ENCODE peak calls at places on chromosomes 11 and 22, in six cellular contexts. H is dorsolateral prefrontal cortex, O is A549, S is progenitor cell of endocrine pancreas, M is right atrium auricular region, T is nephron progenitor cell. W is an unnamed sample.

GRCh38 chr11:35553021-35553420 is 27.6 kb upstream of the PAMR1 start:
- DNase-seq in T (no peak), S (no peak), O (no peak), M (no peak), H (no peak), W (no peak)

GRCh38 chr11:71209656-71210055 is 42.7 kb downstream of the SHANK2 start:
- DNase-seq in M (no peak), T (no peak), H (no peak), S (no peak), O (no peak), W (no peak)

GRCh38 chr11:9784602-9785315 is 120.9 kb downstream of the SWAP70 start:
- DNase-seq in M (peak), H (no peak), O (no peak), S (no peak), T (no peak), W (no peak)

GRCh38 chr11:32478277-32478731 is 43.0 kb upstream of the WT1 start:
- DNase-seq in T (no peak), S (no peak), O (no peak), M (no peak), H (no peak), W (no peak)

GRCh38 chr11:64372802-64373597 is 14.0 kb downstream of the RPS6KA4 start:
- DNase-seq in S (no peak), H (peak), T (no peak), O (peak), M (no peak), W (no peak)

GRCh38 chr11:116732740-116733385 is 39.9 kb downstream of the BUD13 start:
- DNase-seq in H (peak), O (peak), T (peak), M (no peak), S (peak), W (peak)

GRCh38 chr11:73649206-73649605 is 2.8 kb downstream of the PLEKHB1 start:
- DNase-seq in O (no peak), H (no peak), S (no peak), M (no peak), T (no peak), W (no peak)

GRCh38 chr11:73784080-73784634 is 3.5 kb upstream of the MRPL48 start:
- DNase-seq in S (no peak), H (no peak), O (no peak), T (no peak), M (no peak), W (peak)

GRCh38 chr22:29621761-29622526 is 18.5 kb downstream of the NF2 start:
- DNase-seq in O (peak), T (no peak), S (no peak), M (no peak), H (no peak), W (no peak)

GRCh38 chr11:45021692-45022130 is 71.0 kb upstream of the TP53I11 start:
- DNase-seq in T (peak), O (no peak), S (no peak), M (peak), H (no peak), W (peak)

GRCh38 chr22:16955678-16956210 is 52.3 kb downstream of the GAB4 start:
- DNase-seq in S (no peak), O (no peak), M (no peak), T (no peak), H (no peak), W (no peak)

GRCh38 chr11:10561043-10561818 is 7.2 kb downstream of the LYVE1 start:
- DNase-seq in H (no peak), T (no peak), O (no peak), M (no peak), S (no peak), W (no peak)

GRCh38 chr22:44926124-44926475 is 83.7 kb downstream of the PHF21B start:
- DNase-seq in S (no peak), M (no peak), H (no peak), T (no peak), O (no peak), W (no peak)

GRCh38 chr11:115610908-115611307 is 106.7 kb upstream of the CADM1 start:
- DNase-seq in M (no peak), T (no peak), O (no peak), H (no peak), S (no peak), W (no peak)

GRCh38 chr11:69209038-69209350 is 53.3 kb downstream of the SMIM38 start:
- DNase-seq in H (no peak), O (no peak), M (no peak), S (no peak), T (no peak), W (peak)

GRCh38 chr11:113505541-113506375 is 30.6 kb upstream of the DRD2 start:
- DNase-seq in M (peak), T (no peak), O (no peak), S (no peak), H (peak), W (no peak)

GRCh38 chr11:29002816-29003215 is 894.6 kb downstream of the METTL15 start:
- DNase-seq in H (no peak), T (no peak), M (no peak), O (no peak), S (no peak), W (no peak)

GRCh38 chr11:103609117-103610066 is 427.0 kb upstream of the DDI1 start:
- DNase-seq in T (no peak), S (no peak), O (peak), M (no peak), H (no peak), W (peak)

GRCh38 chr22:46910624-46911023 is 148.2 kb downstream of the TBC1D22A start:
- DNase-seq in H (no peak), O (no peak), M (peak), S (no peak), T (no peak), W (no peak)

GRCh38 chr11:68314203-68314885 is 2.0 kb downstream of the LRP5 start:
- DNase-seq in H (no peak), S (no peak), T (no peak), O (no peak), M (no peak), W (no peak)

GRCh38 chr11:49995559-49995958 is 13.2 kb upstream of the OR4C12 start:
- DNase-seq in T (peak), M (no peak), S (no peak), O (no peak), H (peak), W (peak)

GRCh38 chr11:112599265-112599664 is 338.6 kb upstream of the PLET1 start:
- DNase-seq in T (no peak), O (no peak), S (no peak), M (no peak), H (no peak), W (no peak)

GRCh38 chr11:12717851-12718291 is 43.6 kb downstream of the TEAD1 start:
- DNase-seq in S (no peak), M (no peak), H (no peak), T (no peak), O (no peak), W (no peak)

GRCh38 chr11:115276182-115276581 is 228.0 kb downstream of the CADM1 start:
- DNase-seq in H (no peak), T (no peak), O (no peak), M (no peak), S (no peak), W (no peak)

GRCh38 chr11:33000181-33000580 is 15.5 kb upstream of the DEPDC7 start:
- DNase-seq in O (no peak), M (no peak), S (no peak), H (no peak), T (no peak), W (no peak)

GRCh38 chr22:42877597-42878340 is 20.7 kb upstream of the ARFGAP3 start:
- DNase-seq in M (no peak), O (no peak), S (no peak), T (no peak), H (no peak), W (no peak)

GRCh38 chr11:126339866-126340434 is 15.5 kb upstream of the ST3GAL4 start:
- DNase-seq in H (no peak), M (peak), S (no peak), O (no peak), T (peak), W (no peak)

GRCh38 chr11:114478768-114479167 is 39.5 kb downstream of the REXO2 start:
- DNase-seq in S (no peak), H (no peak), O (no peak), M (no peak), T (no peak), W (no peak)

GRCh38 chr11:45930031-45930794 is 7.8 kb downstream of the LARGE2 start:
- DNase-seq in T (no peak), H (no peak), S (no peak), M (no peak), O (no peak), W (no peak)

GRCh38 chr11:8310743-8311298 is 47.1 kb upstream of the LMO1 start:
- DNase-seq in S (no peak), O (no peak), M (no peak), T (no peak), H (no peak), W (peak)

GRCh38 chr11:8311366-8311765 is 47.7 kb upstream of the LMO1 start:
- DNase-seq in M (no peak), T (no peak), H (no peak), O (no peak), S (no peak), W (no peak)

GRCh38 chr11:8312966-8313365 is 49.3 kb upstream of the LMO1 start:
- DNase-seq in H (no peak), S (no peak), T (no peak), M (no peak), O (no peak), W (no peak)

GRCh38 chr11:8315463-8315862 is 51.8 kb upstream of the LMO1 start:
- DNase-seq in M (no peak), O (no peak), H (no peak), T (no peak), S (no peak), W (no peak)

DNA sequence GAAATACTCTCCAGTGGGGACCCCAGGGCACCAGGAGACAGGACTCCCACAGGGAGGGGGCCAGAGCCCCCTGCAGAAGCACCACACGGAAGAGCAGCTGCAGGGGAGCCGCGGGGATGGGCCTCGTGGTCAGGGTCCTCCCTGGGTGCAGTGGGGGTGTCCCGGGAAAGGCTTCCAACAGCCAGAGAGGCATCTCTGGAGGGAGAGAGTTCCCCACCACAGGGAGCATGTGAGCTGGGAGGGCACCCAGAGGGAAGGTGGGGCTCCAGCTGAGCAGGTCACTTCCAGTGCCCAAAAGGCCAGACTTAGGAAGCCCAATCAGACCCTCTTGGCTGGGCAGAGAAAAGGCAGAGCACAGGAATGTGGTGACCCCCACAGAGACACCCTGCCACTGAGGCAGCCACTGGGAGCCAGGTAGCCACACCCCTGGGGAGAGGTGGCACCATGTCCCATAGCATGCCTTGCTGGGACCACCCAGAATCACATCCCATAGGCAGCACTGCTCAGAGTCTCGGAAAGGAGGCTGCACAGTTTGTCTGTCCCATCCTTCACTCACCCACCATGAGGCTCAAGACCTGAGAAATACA is 49.9 kb upstream of the LMO1 start:
- DNase-seq in O (no peak), H (no peak), S (no peak), M (no peak), T (no peak), W (no peak)
- TF ChIP-seq CTCF in O (no peak), H (no peak), S (no peak), M (no peak), T (no peak), W (no peak)

GRCh38 chr11:77039491-77040400 is 5.5 kb downstream of the B3GNT6 start:
- DNase-seq in S (no peak), T (peak), M (no peak), O (no peak), H (no peak), W (peak)
- TF ChIP-seq CTCF in S (peak), T (peak), M (no peak), O (peak), H (peak), W (peak)

DNA sequence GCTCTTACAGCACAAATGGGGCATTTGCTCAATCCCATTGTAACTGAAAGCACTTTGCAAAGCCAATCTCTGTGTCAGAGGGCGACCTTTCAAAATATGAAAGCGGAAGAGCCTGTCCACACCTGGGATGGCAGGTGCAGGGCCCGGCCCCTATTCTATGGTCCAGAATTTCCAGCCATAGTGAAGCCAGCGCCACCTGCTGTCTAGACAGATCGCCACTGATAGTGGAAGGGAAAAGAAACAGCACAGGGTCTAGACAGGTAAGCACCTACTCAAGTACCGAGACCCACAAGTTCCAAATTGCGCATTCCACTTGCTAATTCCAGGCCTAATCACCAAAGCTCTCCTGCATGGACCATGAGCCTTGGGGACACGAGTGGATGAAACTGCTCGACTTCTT is 141.4 kb downstream of the NTM start:
- DNase-seq in S (peak), T (peak), O (no peak), H (no peak), M (no peak), W (peak)
- TF ChIP-seq CTCF in S (peak), T (peak), O (no peak), H (peak), M (peak), W (peak)

DNA sequence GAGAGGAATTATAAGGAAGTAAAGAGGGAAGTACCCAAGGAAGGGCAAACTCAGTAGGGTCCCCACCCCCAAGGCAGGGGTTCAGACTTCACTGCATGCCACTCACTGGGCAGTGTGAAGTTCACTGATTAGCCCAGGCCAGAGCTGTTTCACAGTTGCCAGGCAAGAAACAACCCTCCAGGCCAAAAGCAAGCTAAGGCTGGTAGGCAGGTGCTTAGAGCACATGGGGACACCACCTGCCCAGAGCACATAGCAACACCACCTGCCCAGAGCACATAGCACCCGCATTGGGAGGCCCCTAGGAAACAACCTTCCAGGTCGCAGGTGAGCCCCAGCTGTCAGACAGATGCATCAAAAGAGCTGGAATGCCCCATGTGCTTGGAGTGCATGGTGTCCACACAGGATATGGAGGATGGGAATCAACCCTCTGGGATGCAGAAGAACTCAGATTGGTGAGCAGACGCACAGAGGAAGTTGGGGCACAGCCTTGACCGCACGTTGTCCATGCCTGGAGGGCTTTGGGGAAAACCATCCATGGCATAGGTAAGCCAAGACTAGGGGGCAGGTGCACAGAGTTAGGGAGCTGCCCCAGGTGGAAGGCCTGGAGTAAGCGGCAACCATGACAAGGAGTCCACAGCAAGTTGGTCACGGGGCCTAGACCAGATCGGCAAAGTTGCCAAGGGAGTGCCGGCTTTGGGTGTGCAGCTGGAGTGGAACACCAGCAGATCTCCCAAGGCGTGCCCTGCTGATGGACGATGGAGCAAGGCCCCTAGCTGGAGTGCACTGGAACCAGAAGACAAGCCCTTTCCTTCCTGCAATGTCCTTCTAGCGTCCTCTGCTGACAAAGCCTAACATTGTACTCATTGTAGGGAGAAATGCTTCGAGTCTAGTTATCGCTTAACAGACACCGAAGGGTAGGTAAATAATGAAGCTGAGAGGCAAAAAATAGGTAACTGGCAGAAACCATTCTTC is 7.8 kb upstream of the TMEM216 start:
- DNase-seq in H (no peak), O (no peak), M (no peak), T (no peak), S (no peak), W (peak)
- TF ChIP-seq CTCF in H (no peak), O (peak), M (no peak), T (no peak), S (no peak), W (no peak)

GRCh38 chr11:120170741-120171261 is 32.9 kb upstream of the TRIM29 start:
- DNase-seq in S (no peak), O (no peak), M (peak), T (no peak), H (no peak), W (no peak)

GRCh38 chr11:120167659-120168058 is 29.7 kb upstream of the TRIM29 start:
- DNase-seq in M (peak), S (no peak), T (no peak), O (no peak), H (no peak), W (no peak)

GRCh38 chr11:120168108-120168959 is 30.4 kb upstream of the TRIM29 start:
- DNase-seq in T (no peak), O (no peak), M (no peak), H (no peak), S (no peak), W (no peak)

GRCh38 chr11:120169981-120170698 is 32.2 kb upstream of the TRIM29 start:
- DNase-seq in S (no peak), T (no peak), O (no peak), H (no peak), M (peak), W (no peak)

DNA sequence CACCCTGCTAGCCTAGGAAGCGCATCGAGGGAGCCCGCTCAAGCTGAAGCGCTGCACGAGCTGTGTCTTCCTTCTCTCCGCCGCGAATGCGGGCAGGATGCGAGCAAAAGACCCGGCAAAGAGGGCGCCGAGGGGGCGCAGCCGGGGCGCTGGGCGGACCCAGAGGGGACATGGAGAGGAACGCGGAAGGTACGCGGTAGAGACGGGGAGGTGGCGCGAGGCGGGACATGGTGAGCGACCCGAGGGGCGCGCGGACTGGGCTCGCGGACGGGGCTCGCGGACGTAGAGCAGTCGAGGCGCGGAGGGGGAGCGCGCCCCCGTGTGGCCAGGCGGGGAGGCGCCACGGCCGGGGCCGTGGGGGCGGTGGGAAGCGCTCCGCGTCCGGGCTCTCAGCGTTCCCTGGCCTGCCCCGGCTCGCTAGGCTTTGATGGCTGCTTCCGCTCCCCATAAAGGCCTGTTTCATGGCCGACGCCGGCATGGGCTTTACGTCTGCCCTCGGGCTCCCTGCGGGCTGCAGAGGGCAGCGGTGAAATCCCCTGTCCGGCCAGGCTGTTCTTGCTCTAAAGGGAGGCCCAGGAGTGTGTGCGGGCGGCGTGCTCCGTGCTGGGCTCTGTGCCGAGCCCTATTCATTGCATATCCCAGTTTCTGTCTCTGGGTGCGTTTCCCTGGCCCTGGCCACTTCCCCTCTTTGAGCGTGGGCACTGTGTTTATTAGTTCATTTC is 31.2 kb upstream of the TRIM29 start:
- DNase-seq in O (peak), H (peak), S (peak), M (peak), T (peak), W (peak)
- TF ChIP-seq CTCF in O (peak), H (peak), S (peak), M (peak), T (peak), W (peak)

GRCh38 chr11:14789879-14790484 is 102.0 kb downstream of the CYP2R1 start:
- DNase-seq in M (no peak), H (no peak), S (no peak), O (no peak), T (no peak), W (no peak)
- TF ChIP-seq CTCF in M (peak), H (peak), S (peak), O (peak), T (no peak), W (no peak)

DNA sequence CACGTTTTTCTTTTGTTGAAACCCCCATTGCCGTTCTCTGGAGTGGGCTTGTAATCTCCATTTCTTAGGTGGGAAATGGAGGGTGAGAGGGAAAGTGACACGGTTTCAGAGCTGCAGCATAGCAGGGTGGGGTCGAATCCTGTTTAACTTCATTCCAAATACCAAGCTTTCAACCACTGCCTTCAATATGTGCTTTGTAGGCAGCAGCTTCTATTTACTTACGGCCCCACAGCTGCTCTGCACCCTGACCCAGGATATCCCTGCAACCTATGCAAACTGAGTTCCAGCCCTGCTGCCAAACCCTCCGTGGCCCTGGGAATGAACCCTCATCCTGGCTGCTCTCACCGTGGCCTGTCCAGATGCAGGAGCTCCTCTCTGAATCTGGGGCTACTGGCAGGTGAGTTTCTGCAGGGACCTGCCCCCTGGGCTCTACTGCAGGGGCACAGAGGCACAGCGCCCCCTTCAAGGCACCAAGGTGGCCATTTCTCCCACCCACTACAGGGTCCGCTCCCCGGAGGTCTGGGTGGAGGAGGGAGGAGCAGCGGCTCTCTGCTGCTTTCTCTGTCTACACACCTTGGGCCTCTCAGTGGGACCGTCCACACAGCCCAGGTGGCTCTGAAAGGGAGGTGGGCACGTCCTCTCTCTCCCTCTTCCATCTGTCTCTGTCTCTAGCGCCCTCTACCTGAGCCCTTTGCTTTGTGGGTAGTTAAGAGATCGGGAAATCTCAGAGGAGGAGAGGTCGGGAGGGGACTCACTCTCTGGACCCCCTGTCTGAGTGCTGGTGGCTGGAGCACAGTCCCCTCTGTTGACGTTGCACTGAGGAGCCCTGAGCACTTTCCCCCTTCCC is 279.1 kb downstream of the BRD1 start:
- DNase-seq in O (no peak), H (peak), M (no peak), S (no peak), T (no peak), W (peak)
- TF ChIP-seq CTCF in O (no peak), H (no peak), M (no peak), S (peak), T (no peak), W (peak)